ENCODE peak calls at places on chromosomes 3 and 15, in ten cellular contexts. L is ACHN; W is OCI-LY7; I is left kidney; H is HFF-Myc; V is T-cell; Q is GM20000; A is stimulated activated CD4-positive, alpha-beta T cell treated with anti-CD3 and anti-CD28 coated beads, Interleukin-15, amount 100 ng/mL, for 1 hour; Z is Daoy; R is amniotic epithelial cell. X is an unnamed sample.

GRCh38 chr3:172094621-172095557 is 55.5 kb downstream of the FNDC3B start:
- DNase-seq in L (no peak), W (no peak), I (no peak), H (no peak), V (no peak), Q (peak; percentile 27), A (no peak), Z (peak; percentile 25), R (peak; percentile 59), X (no peak)

GRCh38 chr15:41928637-41929620 is 35.1 kb upstream of the SPTBN5 start:
- DNase-seq in L (no peak), W (no peak), I (no peak), H (no peak), V (no peak), Q (peak; percentile 65), A (no peak), Z (no peak), R (no peak), X (no peak)

GRCh38 chr15:89442671-89443307 is 53.6 kb downstream of the RHCG start:
- DNase-seq in L (peak; percentile 61), W (peak; percentile 82), I (peak; percentile 71), H (no peak), V (peak; percentile 7), Q (peak; percentile 86), A (no peak), Z (peak; percentile 48), R (peak; percentile 24), X (no peak)

GRCh38 chr3:156489462-156489911 is 65.4 kb downstream of the SSR3 start:
- DNase-seq in L (no peak), W (no peak), I (no peak), H (no peak), V (no peak), Q (no peak), A (no peak), Z (peak; percentile 36), R (peak; percentile 23), X (no peak)

GRCh38 chr3:133393691-133394474 is 6.0 kb upstream of the BFSP2 start:
- DNase-seq in L (no peak), W (no peak), I (no peak), H (no peak), V (no peak), Q (no peak), A (no peak), Z (no peak), R (no peak), X (no peak)

GRCh38 chr15:95292790-95293450 is 1037.6 kb upstream of the NR2F2 start:
- DNase-seq in L (no peak), W (no peak), I (peak; percentile 80), H (no peak), V (no peak), Q (no peak), A (no peak), Z (no peak), R (no peak), X (no peak)

GRCh38 chr15:60520041-60520824 is 41.3 kb upstream of the ICE2 start:
- DNase-seq in L (no peak), W (no peak), I (no peak), H (no peak), V (no peak), Q (peak; percentile 5), A (no peak), Z (peak; percentile 69), R (peak; percentile 29), X (no peak)

GRCh38 chr15:28017423-28017924 is 81.6 kb downstream of the OCA2 start:
- DNase-seq in L (peak; percentile 2), W (no peak), I (peak; percentile 80), H (no peak), V (no peak), Q (no peak), A (no peak), Z (no peak), R (no peak), X (no peak)

GRCh38 chr3:122973893-122974615 is 53.5 kb downstream of the SEMA5B start:
- DNase-seq in L (no peak), W (no peak), I (no peak), H (no peak), V (no peak), Q (no peak), A (no peak), Z (no peak), R (no peak), X (no peak)

GRCh38 chr3:127089487-127090145 is 103.3 kb upstream of the PRR23E start:
- DNase-seq in L (no peak), W (peak; percentile 11), I (no peak), H (no peak), V (no peak), Q (no peak), A (no peak), Z (no peak), R (no peak), X (no peak)

GRCh38 chr3:111538687-111539086 is 3.3 kb upstream of the CD96 start:
- DNase-seq in L (peak; percentile 1), W (no peak), I (no peak), H (peak; percentile 29), V (no peak), Q (no peak), A (no peak), Z (peak; percentile 59), R (peak; percentile 67), X (no peak)

GRCh38 chr15:67072951-67073350 is 7.5 kb downstream of the SMAD3 start:
- DNase-seq in L (no peak), W (no peak), I (no peak), H (no peak), V (no peak), Q (no peak), A (no peak), Z (no peak), R (peak; percentile 24), X (no peak)

GRCh38 chr3:192802957-192803899 is 75.9 kb upstream of the FGF12 start:
- DNase-seq in L (peak; percentile 42), W (peak; percentile 63), I (peak; percentile 57), H (no peak), V (no peak), Q (no peak), A (no peak), Z (no peak), R (peak; percentile 50), X (no peak)

GRCh38 chr3:8329598-8329997 is 172.0 kb upstream of the LMCD1 start:
- DNase-seq in L (no peak), W (no peak), I (no peak), H (no peak), V (no peak), Q (no peak), A (no peak), Z (no peak), R (no peak), X (no peak)

GRCh38 chr15:35784745-35785144 is 238.8 kb upstream of the DPH6 start:
- DNase-seq in L (no peak), W (no peak), I (peak; percentile 28), H (no peak), V (no peak), Q (no peak), A (no peak), Z (peak; percentile 44), R (no peak), X (no peak)

GRCh38 chr15:70593795-70594194 is 169.6 kb downstream of the UACA start:
- DNase-seq in L (no peak), W (no peak), I (no peak), H (no peak), V (no peak), Q (no peak), A (no peak), Z (no peak), R (no peak), X (no peak)

GRCh38 chr3:183265713-183266417 is 12.8 kb downstream of the B3GNT5 start:
- DNase-seq in L (peak; percentile 48), W (no peak), I (peak; percentile 48), H (peak; percentile 27), V (no peak), Q (no peak), A (no peak), Z (peak; percentile 90), R (peak; percentile 91), X (no peak)

GRCh38 chr3:139204756-139205155 is 139.1 kb upstream of the MRPS22 start:
- DNase-seq in L (no peak), W (no peak), I (no peak), H (no peak), V (no peak), Q (no peak), A (no peak), Z (no peak), R (peak; percentile 35), X (no peak)

GRCh38 chr3:158808697-158809096 is 6.8 kb downstream of the MFSD1 start:
- DNase-seq in L (peak; percentile 79), W (no peak), I (no peak), H (peak; percentile 36), V (no peak), Q (no peak), A (no peak), Z (peak; percentile 89), R (peak; percentile 78), X (peak; percentile 39)

GRCh38 chr15:38941399-38941953 is 376.9 kb upstream of the RASGRP1 start:
- DNase-seq in L (peak; percentile 9), W (no peak), I (peak; percentile 95), H (no peak), V (no peak), Q (no peak), A (no peak), Z (peak; percentile 65), R (peak; percentile 49), X (no peak)

X was measured in SIG-M5.